ENCODE peak calls at places on chromosomes 1 and 21, in four cellular contexts. X, E, N and C are unnamed samples.
A peak's percentile ranks its signal among the peaks of the same experiment; 100 is the strongest.

GRCh38 chr1:11708554-11709350 is 17.2 kb downstream of the DRAXIN start:
- DNase-seq in E (no peak), X (no peak), N (no peak), C (no peak)

GRCh38 chr1:2376931-2377672 is 14.3 kb downstream of the MORN1 start:
- DNase-seq in X (no peak), E (no peak), N (no peak), C (no peak)

GRCh38 chr1:145927916-145928647 is 798 bp upstream of the RBM8A start:
- DNase-seq in N (no peak), X (no peak), E (no peak), C (no peak)

GRCh38 chr1:154711416-154711815 is 103.4 kb upstream of the ADAR start:
- DNase-seq in X (no peak), E (no peak), N (no peak), C (no peak)

GRCh38 chr1:93608188-93609109 is 73.2 kb downstream of the BCAR3 start:
- DNase-seq in N (no peak), E (no peak), X (no peak), C (no peak)

GRCh38 chr1:98468111-98468717 is 193.3 kb upstream of the SNX7 start:
- DNase-seq in X (no peak), E (peak; percentile 10), N (no peak), C (peak; percentile 44)

GRCh38 chr1:36269408-36269838 is 36.7 kb upstream of the SH3D21 start:
- DNase-seq in X (no peak), N (no peak), E (peak; percentile 94), C (no peak)

GRCh38 chr1:65812065-65812464 is 19.4 kb downstream of the PDE4B start:
- DNase-seq in N (no peak), X (peak; percentile 96), E (no peak), C (peak; percentile 45)

GRCh38 chr1:200099040-200099439 is 71.5 kb downstream of the NR5A2 start:
- DNase-seq in N (no peak), E (no peak), X (no peak), C (no peak)

GRCh38 chr1:31901838-31902508 is 36.2 kb downstream of the PTP4A2 start:
- DNase-seq in E (no peak), X (no peak), N (no peak), C (no peak)

GRCh38 chr1:24724345-24725208 is 20.7 kb upstream of the CLIC4 start:
- DNase-seq in N (peak; percentile 73), E (peak; percentile 96), X (no peak), C (peak; percentile 84)

GRCh38 chr1:197787056-197787455 is 11.8 kb upstream of the DENND1B start:
- DNase-seq in X (no peak), N (no peak), E (no peak), C (no peak)

GRCh38 chr1:76278711-76279386 is 204.3 kb downstream of the ST6GALNAC3 start:
- DNase-seq in X (no peak), N (no peak), E (no peak), C (no peak)

GRCh38 chr1:159951551-159951950 is 2.5 kb downstream of the SLAMF9 start:
- DNase-seq in N (no peak), E (no peak), X (no peak), C (no peak)

GRCh38 chr1:159960721-159961381 is 6.8 kb upstream of the SLAMF9 start:
- DNase-seq in E (no peak), X (no peak), N (no peak), C (no peak)

GRCh38 chr1:205217418-205217817 is 5.9 kb upstream of the DSTYK start:
- DNase-seq in E (no peak), X (no peak), N (no peak), C (no peak)

GRCh38 chr1:202349263-202349928 is 897 bp downstream of the PPP1R12B start:
- DNase-seq in E (peak; percentile 43), N (peak; percentile 64), X (no peak), C (no peak)

GRCh38 chr21:42641311-42642218 is 11.9 kb upstream of the PDE9A start:
- DNase-seq in E (no peak), N (no peak), X (no peak), C (no peak)

GRCh38 chr1:110164951-110165350 is 14.7 kb downstream of the SLC6A17 start:
- DNase-seq in E (no peak), N (no peak), X (no peak), C (no peak)

DNA sequence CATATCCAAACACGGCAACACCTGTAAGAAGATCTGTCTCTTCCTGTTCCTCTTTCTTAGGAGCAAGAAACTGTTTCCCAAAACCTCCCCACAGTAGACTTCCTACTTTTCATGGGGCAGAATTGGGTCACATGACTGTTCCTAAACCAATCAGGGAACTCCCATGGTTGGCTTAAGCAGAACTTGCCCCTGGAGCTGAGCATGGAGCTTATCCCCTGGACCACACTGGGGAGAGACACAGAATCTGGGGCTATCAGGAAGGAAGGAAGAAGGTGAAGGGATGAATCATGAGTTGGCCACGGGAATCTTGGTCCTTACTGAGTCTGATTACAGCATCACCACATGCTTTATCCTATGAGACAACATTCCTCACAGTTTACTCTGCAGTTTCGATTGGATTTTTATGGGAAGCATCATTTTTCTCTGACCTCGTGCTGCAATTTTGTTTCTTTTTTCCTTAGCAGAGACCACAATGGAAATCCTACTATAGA is 81.8 kb downstream of the CDC7 start:
- DNase-seq in N (no peak), E (no peak), X (no peak), C (no peak)
- TF ChIP-seq ZNF274 in N (no peak), E (no peak), X (no peak), C (no peak)

GRCh38 chr1:243680861-243681260 is 169.2 kb downstream of the AKT3 start:
- DNase-seq in N (no peak), E (no peak), X (no peak), C (no peak)
- TF ChIP-seq REST in N (no peak), E (no peak), X (no peak), C (no peak)

GRCh38 chr21:44931137-44931500 is 8.7 kb upstream of the SLX9 start:
- DNase-seq in X (no peak), N (no peak), E (no peak), C (no peak)

GRCh38 chr21:44933199-44933937 is 6.5 kb upstream of the SLX9 start:
- DNase-seq in N (no peak), X (no peak), E (no peak), C (no peak)

GRCh38 chr21:44931501-44932365 is 8.1 kb upstream of the SLX9 start:
- DNase-seq in E (no peak), X (no peak), N (no peak), C (no peak)

GRCh38 chr21:44933938-44934260 is 5.9 kb upstream of the SLX9 start:
- DNase-seq in X (no peak), E (no peak), N (no peak), C (no peak)

DNA sequence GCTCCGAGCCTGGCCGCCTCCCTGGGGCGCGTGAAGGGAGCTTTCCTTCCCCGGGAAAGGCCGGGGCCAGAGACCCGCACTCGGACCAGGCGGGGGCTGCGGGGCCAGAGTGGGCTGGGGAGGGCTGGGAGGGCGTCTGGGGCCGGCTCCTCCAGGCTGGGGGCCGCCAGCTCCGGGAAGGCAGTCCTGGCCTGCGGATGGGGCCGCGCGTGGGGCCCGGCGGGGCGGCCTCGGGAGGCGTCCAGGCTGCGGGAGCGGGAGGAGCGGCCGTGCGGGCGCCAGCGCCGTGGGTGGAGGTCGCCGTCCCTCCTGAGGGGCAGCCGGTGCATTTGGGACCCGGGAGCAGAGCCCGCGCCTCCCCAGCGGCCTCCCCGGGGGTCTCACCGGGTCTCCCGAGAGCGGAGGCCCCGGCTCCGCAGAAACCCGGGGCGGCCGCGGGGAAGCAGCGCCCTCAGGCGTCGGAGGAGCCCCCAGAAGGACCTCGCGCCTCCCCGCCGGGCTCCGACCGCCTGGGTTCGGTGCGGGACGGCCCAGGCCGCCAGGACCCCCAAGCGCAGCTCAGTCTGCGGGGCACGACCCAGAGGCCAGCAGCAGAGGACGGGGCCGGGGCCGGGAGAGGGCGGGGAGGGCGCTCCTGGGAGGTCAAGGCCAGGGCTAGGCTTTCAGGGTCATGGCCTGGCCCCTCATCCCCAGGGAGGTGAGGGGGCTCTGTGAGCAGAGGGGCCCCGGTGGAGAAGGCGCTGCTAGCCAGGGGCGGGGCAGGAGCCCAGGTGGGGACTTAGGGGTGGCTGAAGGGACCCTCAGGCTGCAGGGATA is 7.3 kb upstream of the SLX9 start:
- DNase-seq in N (peak; percentile 78), E (no peak), X (no peak), C (no peak)
- TF ChIP-seq ZNF274 in N (no peak), E (no peak), X (no peak), C (no peak)

GRCh38 chr1:53218201-53218600 is 2.2 kb downstream of the CZIB start:
- DNase-seq in N (no peak), X (no peak), E (no peak), C (no peak)

GRCh38 chr1:53214541-53214940 is 5.9 kb downstream of the CZIB start:
- DNase-seq in N (no peak), X (no peak), E (no peak), C (no peak)

GRCh38 chr1:53219711-53220110 is 723 bp downstream of the CZIB start:
- DNase-seq in E (no peak), X (no peak), N (no peak), C (no peak)

GRCh38 chr1:53220962-53221286 is 490 bp upstream of the CZIB start:
- DNase-seq in N (no peak), X (no peak), E (no peak), C (no peak)

GRCh38 chr1:53220171-53220961 is at the start of gene CZIB:
- DNase-seq in E (peak; percentile 87), X (peak; percentile 75), N (peak; percentile 97), C (peak; percentile 92)
- TF ChIP-seq REST in E (peak; percentile 14), X (peak; percentile 27), N (peak; percentile 59), C (no peak)